ENCODE peak calls at places on chromosomes 5 and 9, in seven cellular contexts. One of them, this sample, is unnamed.

GRCh38 chr5:142826741-142827492 is 56.7 kb downstream of the ARHGAP26 start:
- DNase-seq in NCI-H2227 treated with DMSO at 0.1 percent for 48 hours: no peak
- DNase-seq in stimulated activated naive CD8-positive, alpha-beta T cell treated with anti-CD3 and anti-CD28 coated beads, Interleukin-15, amount 100 ng/mL, for 72 hours: peak; percentile 39
- DNase-seq in fibroblast of the aortic adventitia: peak; percentile 79
- DNase-seq in vagina: no peak
- DNase-seq in NCI-H460: no peak
- DNase-seq in posterior vena cava: no peak
- DNase-seq in this sample: no peak

GRCh38 chr5:118577621-118578020 is 410.7 kb downstream of the DTWD2 start:
- DNase-seq in NCI-H2227 treated with DMSO at 0.1 percent for 48 hours: no peak
- DNase-seq in stimulated activated naive CD8-positive, alpha-beta T cell treated with anti-CD3 and anti-CD28 coated beads, Interleukin-15, amount 100 ng/mL, for 72 hours: no peak
- DNase-seq in fibroblast of the aortic adventitia: no peak
- DNase-seq in NCI-H460: no peak
- DNase-seq in posterior vena cava: no peak
- DNase-seq in vagina: no peak
- DNase-seq in this sample: no peak

GRCh38 chr5:81819556-81820314 is 68.8 kb upstream of the SSBP2 start:
- DNase-seq in stimulated activated naive CD8-positive, alpha-beta T cell treated with anti-CD3 and anti-CD28 coated beads, Interleukin-15, amount 100 ng/mL, for 72 hours: no peak
- DNase-seq in posterior vena cava: no peak
- DNase-seq in vagina: no peak
- DNase-seq in NCI-H460: no peak
- DNase-seq in NCI-H2227 treated with DMSO at 0.1 percent for 48 hours: no peak
- DNase-seq in fibroblast of the aortic adventitia: peak; percentile 52
- DNase-seq in this sample: no peak

GRCh38 chr9:15306068-15306756 is 804 bp downstream of the TTC39B start:
- DNase-seq in posterior vena cava: peak; percentile 86
- DNase-seq in NCI-H460: no peak
- DNase-seq in fibroblast of the aortic adventitia: peak; percentile 49
- DNase-seq in NCI-H2227 treated with DMSO at 0.1 percent for 48 hours: peak; percentile 25
- DNase-seq in vagina: no peak
- DNase-seq in stimulated activated naive CD8-positive, alpha-beta T cell treated with anti-CD3 and anti-CD28 coated beads, Interleukin-15, amount 100 ng/mL, for 72 hours: peak; percentile 44
- DNase-seq in this sample: no peak

GRCh38 chr9:93576296-93577044 is at the start of gene PHF2:
- DNase-seq in stimulated activated naive CD8-positive, alpha-beta T cell treated with anti-CD3 and anti-CD28 coated beads, Interleukin-15, amount 100 ng/mL, for 72 hours: peak; percentile 33
- DNase-seq in posterior vena cava: peak; percentile 78
- DNase-seq in NCI-H460: no peak
- DNase-seq in vagina: no peak
- DNase-seq in NCI-H2227 treated with DMSO at 0.1 percent for 48 hours: no peak
- DNase-seq in fibroblast of the aortic adventitia: no peak
- DNase-seq in this sample: no peak

GRCh38 chr5:104702212-104702611 is 1139.6 kb upstream of the NUDT12 start:
- DNase-seq in fibroblast of the aortic adventitia: no peak
- DNase-seq in vagina: no peak
- DNase-seq in stimulated activated naive CD8-positive, alpha-beta T cell treated with anti-CD3 and anti-CD28 coated beads, Interleukin-15, amount 100 ng/mL, for 72 hours: no peak
- DNase-seq in NCI-H2227 treated with DMSO at 0.1 percent for 48 hours: no peak
- DNase-seq in NCI-H460: no peak
- DNase-seq in posterior vena cava: no peak
- DNase-seq in this sample: no peak

GRCh38 chr5:35488786-35489185 is 128.9 kb upstream of the SPEF2 start:
- DNase-seq in NCI-H2227 treated with DMSO at 0.1 percent for 48 hours: no peak
- DNase-seq in fibroblast of the aortic adventitia: no peak
- DNase-seq in stimulated activated naive CD8-positive, alpha-beta T cell treated with anti-CD3 and anti-CD28 coated beads, Interleukin-15, amount 100 ng/mL, for 72 hours: no peak
- DNase-seq in posterior vena cava: no peak
- DNase-seq in NCI-H460: no peak
- DNase-seq in vagina: no peak
- DNase-seq in this sample: peak; percentile 8

GRCh38 chr5:71533142-71533541 is 54.0 kb upstream of the MCCC2 start:
- DNase-seq in vagina: no peak
- DNase-seq in stimulated activated naive CD8-positive, alpha-beta T cell treated with anti-CD3 and anti-CD28 coated beads, Interleukin-15, amount 100 ng/mL, for 72 hours: no peak
- DNase-seq in NCI-H2227 treated with DMSO at 0.1 percent for 48 hours: no peak
- DNase-seq in fibroblast of the aortic adventitia: peak; percentile 58
- DNase-seq in NCI-H460: no peak
- DNase-seq in posterior vena cava: no peak
- DNase-seq in this sample: no peak

GRCh38 chr5:142597546-142598337 is 88.1 kb downstream of the FGF1 start:
- DNase-seq in stimulated activated naive CD8-positive, alpha-beta T cell treated with anti-CD3 and anti-CD28 coated beads, Interleukin-15, amount 100 ng/mL, for 72 hours: no peak
- DNase-seq in vagina: no peak
- DNase-seq in fibroblast of the aortic adventitia: peak; percentile 80
- DNase-seq in NCI-H2227 treated with DMSO at 0.1 percent for 48 hours: no peak
- DNase-seq in posterior vena cava: no peak
- DNase-seq in NCI-H460: peak; percentile 79
- DNase-seq in this sample: peak; percentile 12

This sample was measured in COLO829.